ENCODE peak calls at places on chromosomes 11 and 22, in ten cellular contexts. L is cerebellum; W is sigmoid colon; N is anterior cingulate cortex; Z is NCI-H1092; A is NT2/D1; S is HuH-7.5; B is effector CD8-positive, alpha-beta T cell; H is GDM1; M is NCI-H774. P is an unnamed sample.

GRCh38 chr11:77278595-77279506 is 22.6 kb downstream of the GDPD4 start:
- DNase-seq in L (no peak), W (no peak), N (no peak), Z (no peak), A (no peak), S (no peak), B (no peak), H (peak), M (no peak), P (no peak)

GRCh38 chr22:46914916-46915894 is 152.8 kb downstream of the TBC1D22A start:
- DNase-seq in L (no peak), W (no peak), N (no peak), Z (no peak), A (no peak), S (no peak), B (no peak), H (no peak), M (no peak), P (no peak)

GRCh38 chr11:94740083-94740974 is 27.8 kb upstream of the AMOTL1 start:
- DNase-seq in L (peak), W (peak), N (peak), Z (peak), A (no peak), S (no peak), B (no peak), H (no peak), M (peak), P (no peak)

GRCh38 chr11:41382927-41383326 is 76.5 kb downstream of the LRRC4C start:
- DNase-seq in L (no peak), W (no peak), N (no peak), Z (no peak), A (no peak), S (no peak), B (no peak), H (no peak), M (no peak), P (no peak)

GRCh38 chr22:25747245-25747944 is 5.4 kb downstream of the MYO18B start:
- DNase-seq in L (peak), W (no peak), N (no peak), Z (no peak), A (no peak), S (peak), B (no peak), H (no peak), M (no peak), P (peak)

GRCh38 chr22:46666577-46667244 is 46.5 kb downstream of the GRAMD4 start:
- DNase-seq in L (no peak), W (no peak), N (no peak), Z (no peak), A (no peak), S (no peak), B (no peak), H (no peak), M (no peak), P (no peak)

GRCh38 chr22:40679964-40680818 is 907 bp downstream of the MCHR1 start:
- DNase-seq in L (peak), W (no peak), N (peak), Z (no peak), A (no peak), S (no peak), B (no peak), H (no peak), M (no peak), P (no peak)

GRCh38 chr11:2561283-2562180 is 116.7 kb downstream of the KCNQ1 start:
- DNase-seq in L (no peak), W (peak), N (no peak), Z (no peak), A (no peak), S (no peak), B (no peak), H (no peak), M (no peak), P (no peak)

GRCh38 chr22:24601217-24602104 is 1.5 kb upstream of the GGT1 start:
- DNase-seq in L (no peak), W (no peak), N (no peak), Z (no peak), A (no peak), S (no peak), B (no peak), H (peak), M (no peak), P (no peak)

GRCh38 chr11:71530602-71531001 is 3.5 kb downstream of the KRTAP5-7 start:
- DNase-seq in L (no peak), W (no peak), N (no peak), Z (no peak), A (no peak), S (no peak), B (no peak), H (no peak), M (no peak), P (no peak)

GRCh38 chr11:106958506-106959248 is 59.6 kb downstream of the GUCY1A2 start:
- DNase-seq in L (no peak), W (no peak), N (no peak), Z (no peak), A (no peak), S (no peak), B (no peak), H (no peak), M (no peak), P (no peak)

GRCh38 chr11:2961080-2961479 is 31.0 kb downstream of the NAP1L4 start:
- DNase-seq in L (no peak), W (no peak), N (no peak), Z (no peak), A (no peak), S (no peak), B (no peak), H (no peak), M (no peak), P (no peak)

GRCh38 chr11:15519911-15520310 is 405.2 kb downstream of the INSC start:
- DNase-seq in L (no peak), W (no peak), N (no peak), Z (no peak), A (no peak), S (no peak), B (no peak), H (no peak), M (no peak), P (no peak)

GRCh38 chr11:396948-397548 is 3.0 kb downstream of the PKP3 start:
- DNase-seq in L (peak), W (peak), N (peak), Z (no peak), A (no peak), S (no peak), B (peak), H (peak), M (no peak), P (no peak)

GRCh38 chr22:27677895-27678458 is 123.6 kb downstream of the MN1 start:
- DNase-seq in L (no peak), W (no peak), N (no peak), Z (no peak), A (no peak), S (no peak), B (no peak), H (no peak), M (no peak), P (no peak)

GRCh38 chr11:102268083-102268984 is 49.0 kb upstream of the BIRC3 start:
- DNase-seq in L (peak), W (peak), N (peak), Z (peak), A (peak), S (peak), B (peak), H (no peak), M (peak), P (no peak)

GRCh38 chr22:50177537-50178470 is 7.3 kb downstream of the PANX2 start:
- DNase-seq in L (no peak), W (peak), N (no peak), Z (no peak), A (no peak), S (no peak), B (no peak), H (no peak), M (no peak), P (no peak)

GRCh38 chr11:30314625-30315024 is 8.3 kb upstream of the ARL14EP start:
- DNase-seq in L (no peak), W (no peak), N (no peak), Z (no peak), A (no peak), S (no peak), B (no peak), H (no peak), M (no peak), P (no peak)

GRCh38 chr11:64318694-64319420 is 936 bp downstream of the PRDX5 start:
- DNase-seq in L (no peak), W (peak), N (no peak), Z (no peak), A (no peak), S (no peak), B (no peak), H (no peak), M (no peak), P (no peak)

GRCh38 chr22:25146311-25146710 is 53.3 kb upstream of the CRYBB3 start:
- DNase-seq in L (no peak), W (no peak), N (no peak), Z (no peak), A (no peak), S (no peak), B (no peak), H (no peak), M (no peak), P (no peak)

GRCh38 chr11:115912484-115912945 is 408.3 kb upstream of the CADM1 start:
- DNase-seq in L (peak), W (no peak), N (peak), Z (peak), A (no peak), S (no peak), B (no peak), H (no peak), M (no peak), P (no peak)

GRCh38 chr22:37095113-37095512 is 14.4 kb downstream of the TMPRSS6 start:
- DNase-seq in L (no peak), W (no peak), N (no peak), Z (no peak), A (no peak), S (no peak), B (no peak), H (no peak), M (no peak), P (no peak)

GRCh38 chr22:50153056-50153755 is 17.3 kb upstream of the PANX2 start:
- DNase-seq in L (no peak), W (no peak), N (no peak), Z (no peak), A (no peak), S (no peak), B (no peak), H (no peak), M (no peak), P (no peak)

GRCh38 chr11:119120639-119121007 is 757 bp upstream of the HINFP start:
- DNase-seq in L (no peak), W (no peak), N (no peak), Z (peak), A (no peak), S (no peak), B (no peak), H (no peak), M (no peak), P (no peak)

GRCh38 chr11:28757725-28758515 is 649.7 kb downstream of the METTL15 start:
- DNase-seq in L (no peak), W (no peak), N (no peak), Z (no peak), A (no peak), S (no peak), B (no peak), H (no peak), M (no peak), P (peak)

GRCh38 chr11:16793009-16793408 is 54.6 kb downstream of the C11orf58 start:
- DNase-seq in L (no peak), W (no peak), N (no peak), Z (no peak), A (no peak), S (no peak), B (no peak), H (no peak), M (no peak), P (no peak)

GRCh38 chr22:21998595-21999247 is 16.1 kb upstream of the TOP3B start:
- DNase-seq in L (no peak), W (no peak), N (no peak), Z (no peak), A (no peak), S (no peak), B (no peak), H (no peak), M (no peak), P (no peak)

GRCh38 chr11:2450321-2451041 is 5.7 kb downstream of the KCNQ1 start:
- DNase-seq in L (no peak), W (no peak), N (no peak), Z (no peak), A (no peak), S (no peak), B (no peak), H (no peak), M (no peak), P (no peak)

GRCh38 chr11:58121101-58121500 is 4.2 kb downstream of the OR9I1 start:
- DNase-seq in L (no peak), W (no peak), N (no peak), Z (no peak), A (no peak), S (no peak), B (no peak), H (no peak), M (no peak), P (no peak)

GRCh38 chr11:103529217-103529684 is 420.0 kb downstream of the DYNC2H1 start:
- DNase-seq in L (no peak), W (no peak), N (no peak), Z (no peak), A (no peak), S (no peak), B (no peak), H (no peak), M (no peak), P (peak)